ENCODE peak calls at places on chromosomes 11 and 22, in eight cellular contexts. X is psoas muscle, E is fibroblast of mammary gland, U is cardiac muscle cell, Z is adrenal gland, K is lung, H is epithelial cell of esophagus, I is uterus. F is an unnamed sample.

GRCh38 chr22:50686794-50687193 is 14.2 kb downstream of the SHANK3 start:
- DNase-seq in K (peak; percentile 22), Z (no peak), H (no peak), E (no peak), X (no peak), U (no peak), I (no peak), F (no peak)

GRCh38 chr11:33712436-33712835 is 11.8 kb upstream of the C11orf91 start:
- DNase-seq in H (no peak), I (no peak), E (no peak), U (no peak), Z (no peak), X (no peak), K (no peak), F (no peak)

GRCh38 chr11:34252015-34252414 is 105.8 kb downstream of the ABTB2 start:
- DNase-seq in E (no peak), U (no peak), I (no peak), X (no peak), K (no peak), H (no peak), Z (no peak), F (no peak)

GRCh38 chr11:795638-796564 is 2.2 kb downstream of the SLC25A22 start:
- DNase-seq in I (peak; percentile 80), E (peak; percentile 94), X (peak; percentile 76), Z (peak; percentile 89), U (peak; percentile 46), K (peak; percentile 81), H (peak; percentile 77), F (peak; percentile 73)

GRCh38 chr11:6200975-6201374 is 2.0 kb downstream of the OR52W1 start:
- DNase-seq in E (no peak), K (peak; percentile 67), U (no peak), X (peak; percentile 39), H (peak; percentile 4), I (no peak), Z (peak; percentile 35), F (peak; percentile 25)

GRCh38 chr22:33380789-33381530 is 322.8 kb upstream of the SYN3 start:
- DNase-seq in E (peak; percentile 87), X (no peak), K (no peak), I (no peak), Z (no peak), H (peak; percentile 1), U (no peak), F (peak; percentile 78)

GRCh38 chr22:18991828-18992442 is 55.8 kb upstream of the PRODH start:
- DNase-seq in K (no peak), Z (no peak), I (no peak), X (no peak), U (no peak), H (no peak), E (no peak), F (no peak)

GRCh38 chr22:43631846-43632245 is 180.3 kb downstream of the EFCAB6 start:
- DNase-seq in I (no peak), E (no peak), Z (no peak), H (no peak), U (no peak), X (no peak), K (no peak), F (no peak)

GRCh38 chr11:61140416-61140815 is 20.8 kb downstream of the VPS37C start:
- DNase-seq in H (no peak), K (no peak), Z (no peak), U (no peak), X (no peak), I (no peak), E (no peak), F (no peak)

GRCh38 chr11:76704171-76704948 is 33.8 kb upstream of the LRRC32 start:
- DNase-seq in I (no peak), K (no peak), X (no peak), Z (no peak), H (no peak), U (no peak), E (no peak), F (no peak)

GRCh38 chr11:73350908-73351636 is 25.1 kb upstream of the RELT start:
- DNase-seq in I (peak; percentile 64), H (peak; percentile 73), K (peak; percentile 60), Z (peak; percentile 63), U (peak; percentile 70), X (no peak), E (peak; percentile 85), F (peak; percentile 88)

GRCh38 chr11:57638005-57638760 is 11.5 kb downstream of the YPEL4 start:
- DNase-seq in E (peak; percentile 83), I (peak; percentile 90), K (peak; percentile 85), H (peak; percentile 84), X (peak; percentile 61), Z (peak; percentile 75), U (peak; percentile 96), F (peak; percentile 87)

GRCh38 chr11:78806214-78807004 is 231.7 kb upstream of the NARS2 start:
- DNase-seq in X (no peak), K (no peak), Z (peak; percentile 28), H (peak; percentile 31), I (no peak), U (no peak), E (peak; percentile 83), F (peak; percentile 20)

GRCh38 chr11:9090488-9091043 is 833 bp downstream of the SCUBE2 start:
- DNase-seq in Z (no peak), H (no peak), I (no peak), K (no peak), E (no peak), U (no peak), X (no peak), F (peak; percentile 10)

GRCh38 chr22:50262460-50262911 is 1.0 kb upstream of the MAPK12 start:
- DNase-seq in E (peak; percentile 10), X (no peak), U (no peak), H (peak; percentile 64), K (no peak), I (no peak), Z (no peak), F (no peak)

GRCh38 chr22:24315367-24315781 is 44.7 kb downstream of the SPECC1L start:
- DNase-seq in K (no peak), X (no peak), I (no peak), Z (no peak), E (no peak), H (no peak), U (no peak), F (no peak)

GRCh38 chr11:119337581-119338317 is 2.9 kb downstream of the C1QTNF5 start:
- DNase-seq in X (no peak), Z (no peak), H (no peak), U (peak; percentile 33), K (no peak), E (peak; percentile 48), I (peak; percentile 69), F (peak; percentile 50)

GRCh38 chr11:35077709-35078695 is 61.0 kb upstream of the CD44 start:
- DNase-seq in K (no peak), X (no peak), Z (no peak), E (peak; percentile 84), H (peak; percentile 92), I (no peak), U (no peak), F (peak; percentile 44)

GRCh38 chr11:13030857-13031256 is 21.7 kb downstream of the RASSF10 start:
- DNase-seq in Z (peak; percentile 34), K (peak; percentile 64), I (peak; percentile 32), U (peak; percentile 36), E (no peak), X (peak; percentile 27), H (peak; percentile 38), F (no peak)

GRCh38 chr11:62555464-62556092 is 9.0 kb upstream of the AHNAK start:
- DNase-seq in U (peak; percentile 20), I (no peak), E (peak; percentile 67), X (no peak), H (no peak), Z (no peak), K (no peak), F (no peak)

GRCh38 chr11:17763244-17763643 is 28.7 kb downstream of the KCNC1 start:
- DNase-seq in X (no peak), Z (no peak), I (no peak), U (no peak), H (no peak), E (no peak), K (no peak), F (no peak)

GRCh38 chr22:40243891-40244290 is 66.2 kb downstream of the TNRC6B start:
- DNase-seq in K (no peak), H (no peak), I (no peak), U (no peak), Z (no peak), X (no peak), E (no peak), F (no peak)

GRCh38 chr11:1220941-1221721 is 1.7 kb upstream of the MUC5B start:
- DNase-seq in E (no peak), H (no peak), K (no peak), U (no peak), X (peak; percentile 5), I (no peak), Z (no peak), F (no peak)

GRCh38 chr11:133955091-133955846 is 1.5 kb downstream of the IGSF9B start:
- DNase-seq in X (no peak), Z (no peak), H (no peak), I (peak; percentile 81), U (peak; percentile 57), E (no peak), K (no peak), F (no peak)

GRCh38 chr11:132878111-132878510 is 654.2 kb downstream of the OPCML start:
- DNase-seq in I (no peak), X (no peak), H (peak; percentile 61), Z (no peak), K (no peak), U (no peak), E (no peak), F (no peak)

GRCh38 chr22:29838599-29838956 is 504 bp upstream of the ASCC2 start:
- DNase-seq in I (no peak), K (no peak), E (no peak), H (no peak), Z (no peak), U (no peak), X (no peak), F (no peak)
- H3K4me3 ChIP-seq in I (peak overlapping the region; percentile 90), K (no peak overlapping the region), E (peak overlapping the region; percentile 96), H (peak overlapping the region; percentile 98), Z (peak overlapping the region; percentile 87), U (peak overlapping the region; percentile 77), X (peak overlapping the region; percentile 97), F (peak overlapping the region; percentile 91)

GRCh38 chr22:45195616-45196015 is 31.9 kb downstream of the NUP50 start:
- DNase-seq in X (no peak), H (no peak), K (no peak), U (no peak), Z (no peak), I (no peak), E (no peak), F (no peak)
- TF ChIP-seq CTCF in X (no peak), H (no peak), K (no peak), U (no peak), Z (no peak), I (no peak), E (no peak), F (no peak)

DNA sequence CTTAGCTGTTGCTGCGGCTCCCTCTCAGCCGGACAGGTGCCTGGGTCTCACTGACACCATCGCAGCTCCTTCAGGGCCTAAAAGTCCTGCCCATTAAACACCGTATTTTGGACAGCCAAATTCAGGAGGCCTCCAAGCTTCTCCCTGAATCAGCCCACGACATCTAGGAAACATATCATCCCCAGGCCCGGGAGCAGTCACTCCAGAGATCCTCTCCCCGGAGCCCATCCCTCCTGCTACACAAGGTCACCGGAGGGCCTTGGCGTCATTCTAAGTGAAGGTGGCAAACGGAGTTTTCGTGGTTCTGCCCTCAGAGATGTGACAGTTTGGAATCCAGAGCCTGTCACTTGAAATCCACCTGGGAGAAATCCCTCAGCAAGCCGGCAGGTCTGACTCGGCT is 232.5 kb downstream of the TBC1D22A start:
- DNase-seq in E (no peak), X (no peak), H (no peak), U (no peak), I (no peak), Z (no peak), K (no peak), F (no peak)
- H3K4me3 ChIP-seq in E (no peak overlapping the region), X (no peak overlapping the region), H (no peak overlapping the region), U (no peak overlapping the region), I (no peak overlapping the region), Z (no peak overlapping the region), K (no peak overlapping the region), F (no peak overlapping the region)

GRCh38 chr22:48979482-48979881 is 848.2 kb downstream of the BRD1 start:
- DNase-seq in H (no peak), Z (no peak), K (no peak), U (no peak), X (no peak), E (peak; percentile 0), I (no peak), F (no peak)
- TF ChIP-seq CTCF in H (no peak), Z (no peak), K (no peak), U (no peak), X (no peak), E (no peak), I (no peak), F (no peak)

F was measured in fibroblast of pulmonary artery.